ENCODE peak calls at places on chromosomes 1 and 21, in four cellular contexts. One of them, this sample, is unnamed.

GRCh38 chr1:220817907-220818306 is 31.2 kb downstream of the MTARC1 start:
- DNase-seq in CD8-positive, alpha-beta memory T cell: no peak
- DNase-seq in tibial nerve: peak
- DNase-seq in cardiac fibroblast: no peak
- DNase-seq in this sample: peak

GRCh38 chr21:43353282-43354010 is 73.5 kb downstream of the SIK1 start:
- DNase-seq in CD8-positive, alpha-beta memory T cell: no peak
- DNase-seq in tibial nerve: no peak
- DNase-seq in cardiac fibroblast: no peak
- DNase-seq in this sample: no peak

GRCh38 chr21:28758042-28758882 is 234.4 kb downstream of the LTN1 start:
- DNase-seq in CD8-positive, alpha-beta memory T cell: no peak
- DNase-seq in tibial nerve: no peak
- DNase-seq in cardiac fibroblast: no peak
- DNase-seq in this sample: no peak

GRCh38 chr1:206420471-206420870 is 49.8 kb upstream of the IKBKE start:
- DNase-seq in CD8-positive, alpha-beta memory T cell: no peak
- DNase-seq in tibial nerve: no peak
- DNase-seq in cardiac fibroblast: no peak
- DNase-seq in this sample: no peak

GRCh38 chr1:176989023-176989422 is 175.5 kb downstream of the ASTN1 start:
- DNase-seq in CD8-positive, alpha-beta memory T cell: no peak
- DNase-seq in tibial nerve: no peak
- DNase-seq in cardiac fibroblast: peak
- DNase-seq in this sample: no peak

GRCh38 chr21:43733060-43733459 is 14.1 kb downstream of the PDXK start:
- DNase-seq in CD8-positive, alpha-beta memory T cell: peak
- DNase-seq in tibial nerve: no peak
- DNase-seq in cardiac fibroblast: no peak
- DNase-seq in this sample: no peak

GRCh38 chr1:241706967-241707366 is 54.9 kb downstream of the WDR64 start:
- DNase-seq in CD8-positive, alpha-beta memory T cell: peak
- DNase-seq in tibial nerve: no peak
- DNase-seq in cardiac fibroblast: peak
- DNase-seq in this sample: no peak

GRCh38 chr1:95653598-95653997 is 419.6 kb downstream of the RWDD3 start:
- DNase-seq in CD8-positive, alpha-beta memory T cell: no peak
- DNase-seq in tibial nerve: no peak
- DNase-seq in cardiac fibroblast: no peak
- DNase-seq in this sample: no peak

GRCh38 chr1:64540265-64540791 is 70.4 kb downstream of the CACHD1 start:
- DNase-seq in CD8-positive, alpha-beta memory T cell: no peak
- DNase-seq in tibial nerve: no peak
- DNase-seq in cardiac fibroblast: peak
- DNase-seq in this sample: no peak

GRCh38 chr1:6795661-6796060 is 10.4 kb downstream of the CAMTA1 start:
- DNase-seq in CD8-positive, alpha-beta memory T cell: no peak
- DNase-seq in tibial nerve: no peak
- DNase-seq in cardiac fibroblast: peak
- DNase-seq in this sample: no peak

GRCh38 chr1:155188268-155188667 is 14.6 kb downstream of the TRIM46 start:
- DNase-seq in CD8-positive, alpha-beta memory T cell: no peak
- DNase-seq in tibial nerve: no peak
- DNase-seq in cardiac fibroblast: no peak
- DNase-seq in this sample: no peak

GRCh38 chr1:166827426-166827825 is 11.8 kb upstream of the POGK start:
- DNase-seq in CD8-positive, alpha-beta memory T cell: no peak
- DNase-seq in tibial nerve: no peak
- DNase-seq in cardiac fibroblast: no peak
- DNase-seq in this sample: no peak

GRCh38 chr1:72830606-72831390 is 548.5 kb upstream of the NEGR1 start:
- DNase-seq in CD8-positive, alpha-beta memory T cell: no peak
- DNase-seq in tibial nerve: no peak
- DNase-seq in cardiac fibroblast: no peak
- DNase-seq in this sample: no peak

GRCh38 chr1:66778266-66778665 is 22.8 kb downstream of the INSL5 start:
- DNase-seq in CD8-positive, alpha-beta memory T cell: no peak
- DNase-seq in tibial nerve: no peak
- DNase-seq in cardiac fibroblast: no peak
- DNase-seq in this sample: no peak

GRCh38 chr1:145706282-145706681 is 886 bp downstream of the PDZK1 start:
- DNase-seq in CD8-positive, alpha-beta memory T cell: no peak
- DNase-seq in tibial nerve: no peak
- DNase-seq in cardiac fibroblast: peak
- DNase-seq in this sample: no peak

GRCh38 chr1:230537456-230537855 is 104.8 kb upstream of the COG2 start:
- DNase-seq in CD8-positive, alpha-beta memory T cell: no peak
- DNase-seq in tibial nerve: no peak
- DNase-seq in cardiac fibroblast: no peak
- DNase-seq in this sample: no peak

GRCh38 chr1:52658795-52659194 is 25.8 kb downstream of the SHISAL2A start:
- DNase-seq in CD8-positive, alpha-beta memory T cell: no peak
- DNase-seq in tibial nerve: no peak
- DNase-seq in cardiac fibroblast: no peak
- DNase-seq in this sample: peak

GRCh38 chr1:117759535-117759934 is 153.7 kb downstream of the TENT5C start:
- DNase-seq in CD8-positive, alpha-beta memory T cell: no peak
- DNase-seq in tibial nerve: no peak
- DNase-seq in cardiac fibroblast: no peak
- DNase-seq in this sample: no peak

GRCh38 chr1:172977296-172978027 is 73.3 kb downstream of the TNFSF18 start:
- DNase-seq in CD8-positive, alpha-beta memory T cell: no peak
- DNase-seq in tibial nerve: no peak
- DNase-seq in cardiac fibroblast: peak
- DNase-seq in this sample: no peak

GRCh38 chr1:113928129-113928949 is 785 bp upstream of the HIPK1 start:
- DNase-seq in CD8-positive, alpha-beta memory T cell: no peak
- DNase-seq in tibial nerve: no peak
- DNase-seq in cardiac fibroblast: peak
- DNase-seq in this sample: no peak

GRCh38 chr1:17630048-17630830 is 90.7 kb downstream of the ARHGEF10L start:
- DNase-seq in CD8-positive, alpha-beta memory T cell: no peak
- DNase-seq in tibial nerve: peak
- DNase-seq in cardiac fibroblast: peak
- DNase-seq in this sample: peak

GRCh38 chr1:21933397-21934248 is 3.5 kb downstream of the HSPG2 start:
- DNase-seq in CD8-positive, alpha-beta memory T cell: no peak
- DNase-seq in tibial nerve: no peak
- DNase-seq in cardiac fibroblast: no peak
- DNase-seq in this sample: peak

GRCh38 chr21:43778469-43779335 is 2.6 kb upstream of the CSTB start:
- DNase-seq in CD8-positive, alpha-beta memory T cell: no peak
- DNase-seq in tibial nerve: no peak
- DNase-seq in cardiac fibroblast: peak
- DNase-seq in this sample: no peak

GRCh38 chr1:243475966-243476365 is 220.1 kb downstream of the SDCCAG8 start:
- DNase-seq in CD8-positive, alpha-beta memory T cell: no peak
- DNase-seq in tibial nerve: no peak
- DNase-seq in cardiac fibroblast: peak
- DNase-seq in this sample: no peak

GRCh38 chr1:242129103-242129502 is 130.2 kb upstream of the MAP1LC3C start:
- DNase-seq in CD8-positive, alpha-beta memory T cell: no peak
- DNase-seq in tibial nerve: no peak
- DNase-seq in cardiac fibroblast: no peak
- DNase-seq in this sample: no peak

GRCh38 chr1:206705744-206706297 is 21.1 kb downstream of the MAPKAPK2 start:
- DNase-seq in CD8-positive, alpha-beta memory T cell: no peak
- DNase-seq in tibial nerve: no peak
- DNase-seq in cardiac fibroblast: peak
- DNase-seq in this sample: no peak

GRCh38 chr21:35512321-35512720 is 463.2 kb upstream of the RUNX1 start:
- DNase-seq in CD8-positive, alpha-beta memory T cell: no peak
- DNase-seq in tibial nerve: no peak
- DNase-seq in cardiac fibroblast: peak
- DNase-seq in this sample: no peak

GRCh38 chr1:184610872-184611614 is 143.6 kb downstream of the EDEM3 start:
- DNase-seq in CD8-positive, alpha-beta memory T cell: no peak
- DNase-seq in tibial nerve: no peak
- DNase-seq in cardiac fibroblast: no peak
- DNase-seq in this sample: no peak

GRCh38 chr1:25898223-25899015 is 7.8 kb downstream of the STMN1 start:
- DNase-seq in CD8-positive, alpha-beta memory T cell: no peak
- DNase-seq in tibial nerve: no peak
- DNase-seq in cardiac fibroblast: no peak
- DNase-seq in this sample: no peak

DNA sequence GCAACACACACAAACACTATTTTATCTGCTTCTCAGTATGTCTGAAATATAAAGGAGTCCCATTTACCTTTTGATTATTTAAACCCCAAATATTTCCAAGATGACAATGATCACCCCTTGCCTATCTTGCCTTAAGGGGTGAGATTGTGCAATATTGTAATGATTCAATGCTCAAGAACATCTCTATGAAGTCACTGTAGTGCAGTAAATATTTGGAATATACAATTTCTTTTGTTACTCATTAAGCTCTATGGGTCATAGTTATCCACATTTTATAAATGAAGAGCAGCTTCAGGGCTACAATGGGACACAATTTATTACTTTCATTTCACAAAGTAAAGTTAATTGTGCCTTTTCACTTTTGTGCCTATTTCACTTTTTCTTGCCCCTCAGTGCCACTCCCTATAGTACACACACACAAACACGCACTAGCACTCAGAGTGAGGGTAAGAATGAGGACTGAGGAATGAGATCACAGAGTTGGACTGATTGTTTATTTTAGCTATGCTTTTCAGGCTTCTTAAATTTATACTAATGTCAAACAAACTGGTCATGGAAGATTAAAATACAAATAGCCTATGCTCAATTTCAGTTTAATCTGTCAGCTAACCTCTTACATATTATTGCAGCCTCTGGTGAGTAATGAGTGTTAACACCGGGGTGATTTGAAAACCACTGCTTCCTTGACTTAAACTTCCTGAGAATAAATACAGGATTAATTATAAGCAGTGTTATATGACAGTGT is 521.0 kb upstream of the B3GALT2 start:
- DNase-seq in CD8-positive, alpha-beta memory T cell: no peak
- DNase-seq in tibial nerve: no peak
- DNase-seq in cardiac fibroblast: peak
- DNase-seq in this sample: no peak
- H3K4me3 ChIP-seq in CD8-positive, alpha-beta memory T cell: no peak
- H3K4me3 ChIP-seq in tibial nerve: no peak
- H3K4me3 ChIP-seq in cardiac fibroblast: no peak
- H3K4me3 ChIP-seq in this sample: no peak

DNA sequence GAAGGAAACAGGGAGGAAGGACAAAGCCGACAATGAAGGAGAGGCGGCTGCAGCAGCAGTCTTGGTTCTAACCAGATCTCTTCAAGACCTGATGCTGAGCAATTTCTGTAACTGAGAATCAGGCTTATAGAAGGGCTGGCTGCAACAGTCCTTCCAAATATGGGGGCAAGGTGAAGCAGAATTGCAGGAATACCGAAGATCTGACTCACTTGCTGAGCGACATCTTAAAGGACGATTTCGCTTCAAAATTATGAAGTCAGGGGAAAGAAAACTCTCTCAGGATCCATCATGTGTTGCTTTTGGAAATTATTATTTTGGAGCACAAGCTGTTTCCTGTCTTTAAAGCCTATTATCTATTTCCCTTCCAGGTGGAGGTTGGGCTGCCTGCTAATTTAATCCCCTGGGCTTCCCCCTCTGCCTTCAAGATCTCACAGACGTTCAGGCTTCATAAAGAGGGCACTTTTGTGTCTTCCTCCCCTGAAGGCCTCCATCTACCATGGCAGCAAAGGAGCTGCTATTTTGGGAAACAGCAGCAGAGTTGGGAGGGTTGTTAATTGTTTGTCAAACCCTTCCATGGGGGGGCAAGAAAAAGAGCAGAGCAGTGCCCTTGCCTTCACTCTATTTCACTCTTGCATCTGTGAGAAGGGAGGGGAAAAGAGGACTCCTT is 10.8 kb upstream of the IER5 start:
- DNase-seq in CD8-positive, alpha-beta memory T cell: no peak
- DNase-seq in tibial nerve: no peak
- DNase-seq in cardiac fibroblast: peak
- DNase-seq in this sample: no peak
- H3K4me3 ChIP-seq in CD8-positive, alpha-beta memory T cell: no peak
- H3K4me3 ChIP-seq in tibial nerve: no peak
- H3K4me3 ChIP-seq in cardiac fibroblast: no peak
- H3K4me3 ChIP-seq in this sample: no peak

DNA sequence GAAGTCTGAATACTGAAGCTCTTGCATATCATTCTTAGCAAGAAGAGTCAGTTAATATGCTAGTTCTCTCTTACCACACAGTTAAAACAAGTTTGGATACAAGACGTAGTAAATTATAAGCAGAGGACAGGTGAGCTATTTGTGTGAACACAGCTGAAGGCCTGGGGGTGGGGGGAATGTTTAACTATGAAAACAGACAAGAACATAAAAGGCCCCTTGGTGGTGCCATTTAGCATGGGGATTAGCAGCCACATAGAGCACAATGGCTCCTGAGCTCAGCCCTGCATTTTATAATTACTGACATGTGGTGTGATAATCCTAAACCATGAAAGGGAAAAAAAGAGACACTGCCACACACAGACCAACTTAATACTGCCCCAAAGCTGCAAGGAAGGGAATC is 94.8 kb downstream of the TGFBR3 start:
- DNase-seq in CD8-positive, alpha-beta memory T cell: no peak
- DNase-seq in tibial nerve: no peak
- DNase-seq in cardiac fibroblast: no peak
- DNase-seq in this sample: no peak
- H3K4me3 ChIP-seq in CD8-positive, alpha-beta memory T cell: no peak
- H3K4me3 ChIP-seq in tibial nerve: no peak
- H3K4me3 ChIP-seq in cardiac fibroblast: no peak
- H3K4me3 ChIP-seq in this sample: no peak

GRCh38 chr1:57620589-57620988 is 196.7 kb upstream of the DAB1 start:
- DNase-seq in CD8-positive, alpha-beta memory T cell: no peak
- DNase-seq in tibial nerve: no peak
- DNase-seq in cardiac fibroblast: no peak
- DNase-seq in this sample: no peak

GRCh38 chr1:57621776-57622175 is 197.9 kb upstream of the DAB1 start:
- DNase-seq in CD8-positive, alpha-beta memory T cell: no peak
- DNase-seq in tibial nerve: no peak
- DNase-seq in cardiac fibroblast: no peak
- DNase-seq in this sample: no peak

GRCh38 chr1:57623039-57623790 is 199.4 kb upstream of the DAB1 start:
- DNase-seq in CD8-positive, alpha-beta memory T cell: no peak
- DNase-seq in tibial nerve: no peak
- DNase-seq in cardiac fibroblast: peak
- DNase-seq in this sample: no peak

GRCh38 chr1:57623791-57624538 is 200.1 kb upstream of the DAB1 start:
- DNase-seq in CD8-positive, alpha-beta memory T cell: no peak
- DNase-seq in tibial nerve: no peak
- DNase-seq in cardiac fibroblast: no peak
- DNase-seq in this sample: no peak
- H3K4me3 ChIP-seq in CD8-positive, alpha-beta memory T cell: no peak
- H3K4me3 ChIP-seq in tibial nerve: no peak
- H3K4me3 ChIP-seq in cardiac fibroblast: no peak
- H3K4me3 ChIP-seq in this sample: no peak

GRCh38 chr1:160411231-160411630 is 10.9 kb downstream of the VANGL2 start:
- DNase-seq in CD8-positive, alpha-beta memory T cell: no peak
- DNase-seq in tibial nerve: no peak
- DNase-seq in cardiac fibroblast: no peak
- DNase-seq in this sample: no peak
- H3K4me3 ChIP-seq in CD8-positive, alpha-beta memory T cell: no peak
- H3K4me3 ChIP-seq in tibial nerve: no peak
- H3K4me3 ChIP-seq in cardiac fibroblast: no peak
- H3K4me3 ChIP-seq in this sample: no peak

GRCh38 chr1:199009447-199009846 is 370.6 kb downstream of the PTPRC start:
- DNase-seq in CD8-positive, alpha-beta memory T cell: no peak
- DNase-seq in tibial nerve: no peak
- DNase-seq in cardiac fibroblast: no peak
- DNase-seq in this sample: no peak
- H3K4me3 ChIP-seq in CD8-positive, alpha-beta memory T cell: no peak
- H3K4me3 ChIP-seq in tibial nerve: no peak
- H3K4me3 ChIP-seq in cardiac fibroblast: no peak
- H3K4me3 ChIP-seq in this sample: no peak

GRCh38 chr1:150567341-150567716 is 12.1 kb downstream of the MCL1 start:
- DNase-seq in CD8-positive, alpha-beta memory T cell: no peak
- DNase-seq in tibial nerve: no peak
- DNase-seq in cardiac fibroblast: no peak
- DNase-seq in this sample: no peak
- H3K4me3 ChIP-seq in CD8-positive, alpha-beta memory T cell: peak
- H3K4me3 ChIP-seq in tibial nerve: peak
- H3K4me3 ChIP-seq in cardiac fibroblast: peak
- H3K4me3 ChIP-seq in this sample: peak